ENCODE peak calls at places on chromosomes 16 and 17, in four cellular contexts. F is K562, B is HepG2, L is GM12878. R is an unnamed sample.
A peak's percentile ranks its signal among the peaks of the same experiment; 100 is the strongest.

GRCh38 chr16:83713597-83713996 is 94.2 kb upstream of the HSBP1 start:
- DNase-seq in F (peak; percentile 53), B (no peak), L (no peak), R (no peak)

GRCh38 chr16:58264961-58265479 is 29.8 kb downstream of the PRSS54 start:
- DNase-seq in F (peak; percentile 55), B (no peak), L (no peak), R (no peak)

GRCh38 chr17:50220811-50221210 is 19.4 kb upstream of the COL1A1 start:
- DNase-seq in F (no peak), B (no peak), L (no peak), R (no peak)

GRCh38 chr17:37273419-37274051 is 102.2 kb upstream of the C17orf78 start:
- DNase-seq in F (peak; percentile 46), B (no peak), L (no peak), R (no peak)

GRCh38 chr16:19005561-19006445 is 22.1 kb downstream of the TMC7 start:
- DNase-seq in F (no peak), B (peak; percentile 100), L (no peak), R (no peak)

GRCh38 chr17:19753049-19753444 is 4.9 kb upstream of the ALDH3A1 start:
- DNase-seq in F (no peak), B (no peak), L (no peak), R (no peak)

GRCh38 chr16:57957396-57958392 is 13.2 kb downstream of the CNGB1 start:
- DNase-seq in F (peak; percentile 47), B (no peak), L (no peak), R (no peak)

GRCh38 chr17:44220211-44221071 is 966 bp upstream of the UBTF start:
- DNase-seq in F (peak; percentile 82), B (no peak), L (no peak), R (peak; percentile 52)

GRCh38 chr16:27698266-27698665 is 148.3 kb downstream of the KATNIP start:
- DNase-seq in F (peak; percentile 55), B (no peak), L (no peak), R (peak; percentile 94)

GRCh38 chr16:28326881-28327610 is 34.7 kb downstream of the SBK1 start:
- DNase-seq in F (peak; percentile 73), B (peak; percentile 61), L (no peak), R (peak; percentile 79)

GRCh38 chr17:62675260-62675659 is 47.8 kb downstream of the MRC2 start:
- DNase-seq in F (no peak), B (no peak), L (no peak), R (no peak)

GRCh38 chr16:12089492-12090161 is 113.1 kb downstream of the SNX29 start:
- DNase-seq in F (peak; percentile 51), B (peak; percentile 48), L (no peak), R (peak; percentile 53)

GRCh38 chr16:12090162-12090552 is 113.6 kb downstream of the SNX29 start:
- DNase-seq in F (no peak), B (no peak), L (no peak), R (peak; percentile 30)

GRCh38 chr16:12084436-12084835 is 107.9 kb downstream of the SNX29 start:
- DNase-seq in F (no peak), B (no peak), L (no peak), R (no peak)

GRCh38 chr16:12086861-12087260 is 110.3 kb downstream of the SNX29 start:
- DNase-seq in F (no peak), B (no peak), L (no peak), R (no peak)

DNA sequence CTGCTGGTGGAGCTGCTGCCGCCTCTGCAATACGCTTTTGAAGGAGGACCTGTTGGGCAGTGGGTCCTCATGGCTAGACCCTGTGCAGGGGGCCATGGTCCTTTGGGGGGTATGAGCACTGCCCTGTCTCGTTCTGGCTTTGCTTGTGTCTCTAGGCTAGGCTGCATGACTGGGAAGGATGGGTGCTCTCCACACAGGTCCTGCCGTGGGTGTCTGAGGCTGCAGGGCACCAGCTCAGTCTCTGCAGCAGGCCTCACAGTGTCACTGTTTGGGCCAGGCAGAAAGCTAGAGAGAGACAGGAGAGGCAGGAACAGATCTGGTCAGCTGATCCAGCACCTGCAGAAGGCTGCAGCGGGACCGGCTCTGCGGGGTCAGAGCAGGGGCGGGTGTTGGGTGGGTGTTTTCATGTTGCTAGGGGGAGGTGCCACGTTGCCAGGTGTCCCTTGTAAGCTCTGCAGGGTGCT is 111.4 kb downstream of the SNX29 start:
- DNase-seq in F (no peak), B (no peak), L (no peak), R (no peak)
- TF ChIP-seq TCF7 in F (no peak), B (no peak), L (no peak), R (no peak)

GRCh38 chr16:22948603-22949368 is 134.8 kb downstream of the HS3ST2 start:
- DNase-seq in F (peak; percentile 89), B (peak; percentile 82), L (peak; percentile 8), R (peak; percentile 88)

GRCh38 chr16:22942812-22943211 is 128.8 kb downstream of the HS3ST2 start:
- DNase-seq in F (no peak), B (no peak), L (no peak), R (no peak)

GRCh38 chr16:22945361-22945760 is 131.4 kb downstream of the HS3ST2 start:
- DNase-seq in F (no peak), B (no peak), L (no peak), R (no peak)

GRCh38 chr16:22946433-22946832 is 132.5 kb downstream of the HS3ST2 start:
- DNase-seq in F (no peak), B (no peak), L (no peak), R (no peak)

DNA sequence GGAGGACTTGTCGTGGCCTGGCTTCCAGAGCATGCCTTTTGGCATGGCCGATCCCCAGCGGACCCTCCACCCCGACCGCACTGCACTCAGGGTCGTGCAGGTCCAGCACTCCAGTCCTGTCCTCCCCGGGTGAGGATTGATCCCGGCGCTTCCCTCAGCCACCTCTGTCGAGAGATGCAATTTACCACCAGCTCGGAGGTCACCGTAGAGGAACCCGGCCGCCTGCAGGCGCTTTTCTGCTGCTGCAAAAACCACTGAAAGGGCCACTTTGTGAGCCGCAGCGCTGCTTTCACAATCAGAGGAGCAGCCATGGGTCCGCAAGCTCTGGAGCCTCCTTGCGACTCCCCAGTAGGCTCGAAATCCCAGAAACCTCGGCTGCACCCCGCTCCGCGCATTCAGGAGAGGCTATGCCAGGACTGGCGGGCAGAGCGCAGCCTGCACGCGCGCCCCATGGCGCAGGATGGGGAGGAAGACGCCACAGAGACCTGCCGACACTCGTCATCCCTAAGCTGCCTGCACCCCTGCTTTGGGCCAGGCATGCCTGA is 134.2 kb downstream of the HS3ST2 start:
- DNase-seq in F (no peak), B (no peak), L (no peak), R (peak; percentile 36)
- TF ChIP-seq ESRRA in F (no peak), B (no peak), L (no peak), R (no peak)

GRCh38 chr16:53752566-53752965 is 48.6 kb downstream of the FTO start:
- DNase-seq in F (no peak), B (no peak), L (no peak), R (no peak)

GRCh38 chr16:53753431-53753830 is 49.5 kb downstream of the FTO start:
- DNase-seq in F (no peak), B (no peak), L (no peak), R (no peak)

GRCh38 chr16:53757971-53758609 is 54.1 kb downstream of the FTO start:
- DNase-seq in F (no peak), B (no peak), L (no peak), R (no peak)

GRCh38 chr16:53754938-53755910 is 51.3 kb downstream of the FTO start:
- DNase-seq in F (no peak), B (no peak), L (no peak), R (no peak)

GRCh38 chr16:53756329-53756996 is 52.5 kb downstream of the FTO start:
- DNase-seq in F (no peak), B (peak; percentile 87), L (no peak), R (no peak)
- TF ChIP-seq TCF7 in F (no peak), B (no peak), L (no peak), R (no peak)

GRCh38 chr17:75571197-75571884 is 16.3 kb upstream of the MYO15B start:
- DNase-seq in F (no peak), B (no peak), L (peak; percentile 47), R (no peak)
- TF ChIP-seq ESRRA in F (no peak), B (no peak), L (no peak), R (no peak)

GRCh38 chr17:15908378-15908777 is 36.6 kb upstream of the ADORA2B start:
- DNase-seq in F (no peak), B (no peak), L (no peak), R (peak; percentile 7)
- TF ChIP-seq TCF7 in F (no peak), B (no peak), L (no peak), R (no peak)

GRCh38 chr16:88803264-88803987 is at the start of gene CDT1:
- DNase-seq in F (peak; percentile 96), B (peak; percentile 65), L (no peak), R (peak; percentile 77)
- TF ChIP-seq ESRRA in F (peak; percentile 36), B (peak; percentile 32), L (no peak), R (no peak)

GRCh38 chr17:48051706-48052486 is 3.7 kb downstream of the NFE2L1 start:
- DNase-seq in F (peak; percentile 24), B (peak; percentile 85), L (no peak), R (no peak)
- TF ChIP-seq TCF7 in F (no peak), B (no peak), L (no peak), R (no peak)

GRCh38 chr17:4219241-4219640 is 44.5 kb downstream of the ANKFY1 start:
- DNase-seq in F (no peak), B (no peak), L (no peak), R (no peak)

GRCh38 chr17:4221163-4221562 is 42.6 kb downstream of the ANKFY1 start:
- DNase-seq in F (no peak), B (peak; percentile 59), L (no peak), R (no peak)

GRCh38 chr17:4215882-4216411 is 47.8 kb downstream of the ANKFY1 start:
- DNase-seq in F (no peak), B (no peak), L (no peak), R (no peak)

GRCh38 chr17:4221899-4222659 is 41.7 kb downstream of the ANKFY1 start:
- DNase-seq in F (no peak), B (no peak), L (no peak), R (no peak)

DNA sequence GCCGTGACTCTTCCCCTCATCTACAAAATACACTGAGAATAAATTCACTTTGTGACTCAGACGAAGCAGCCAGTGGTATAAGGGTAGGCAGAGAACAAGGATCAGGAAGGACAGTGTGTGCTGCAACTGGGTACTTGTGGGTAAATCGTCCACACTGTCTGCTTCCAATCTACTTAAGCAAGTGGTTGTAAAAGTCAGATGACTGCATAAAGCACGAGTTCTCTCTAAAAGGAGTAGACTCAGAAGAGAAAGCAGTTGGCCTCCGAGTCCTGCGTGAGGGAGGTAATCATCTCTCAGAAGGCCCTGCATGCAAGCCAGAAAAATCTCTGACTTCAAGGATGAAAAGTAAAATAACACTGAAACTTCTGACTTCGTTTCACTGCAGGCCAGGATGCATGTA is 43.1 kb downstream of the ANKFY1 start:
- DNase-seq in F (no peak), B (no peak), L (no peak), R (no peak)
- TF ChIP-seq ESRRA in F (no peak), B (no peak), L (no peak), R (no peak)

R was measured in WTC11.